ENCODE peak calls at places on chromosomes 4 and X, in five cellular contexts. T is left kidney, Q is B cell, J is NCI-H1092 treated with DMSO at 0.1 percent for 48 hours, V is astrocyte of the spinal cord. K is an unnamed sample.

GRCh38 chr4:109009909-109010308 is 247.1 kb upstream of the ETNPPL start:
- DNase-seq in Q (no peak), T (peak), J (no peak), V (no peak), K (no peak)

GRCh38 chr4:24476209-24476781 is 108.1 kb downstream of the DHX15 start:
- DNase-seq in J (no peak), Q (peak), V (no peak), T (peak), K (no peak)

GRCh38 chr4:138910914-138911336 is 104.7 kb upstream of the NOCT start:
- DNase-seq in V (peak), J (peak), Q (no peak), T (peak), K (peak)

GRCh38 chr4:43008793-43009192 is 116.3 kb downstream of the GRXCR1 start:
- DNase-seq in V (no peak), Q (no peak), T (no peak), J (no peak), K (no peak)

GRCh38 chr4:57652765-57653164 is 542.6 kb upstream of the IGFBP7 start:
- DNase-seq in Q (no peak), V (no peak), J (no peak), T (no peak), K (no peak)

GRCh38 chr4:45036677-45037076 is 310.3 kb upstream of the GNPDA2 start:
- DNase-seq in T (no peak), V (no peak), Q (no peak), J (no peak), K (peak)

GRCh38 chr4:152160236-152160800 is 375.6 kb downstream of the FBXW7 start:
- DNase-seq in Q (no peak), J (no peak), T (no peak), V (no peak), K (no peak)

GRCh38 chrX:101595739-101596419 is 21.9 kb downstream of the ARMCX6 start:
- DNase-seq in J (peak), T (peak), V (peak), Q (peak), K (peak)

GRCh38 chrX:55867254-55867653 is 149.7 kb downstream of the RRAGB start:
- DNase-seq in J (no peak), V (peak), T (no peak), Q (no peak), K (no peak)

GRCh38 chr4:56668267-56668666 is 12.8 kb downstream of the HOPX start:
- DNase-seq in Q (no peak), V (no peak), J (no peak), T (no peak), K (no peak)

GRCh38 chr4:172751550-172751949 is 417.1 kb upstream of the GALNT7 start:
- DNase-seq in J (no peak), V (no peak), Q (no peak), T (no peak), K (no peak)

GRCh38 chrX:119760026-119760902 is 1.9 kb downstream of the SOWAHD start:
- DNase-seq in Q (peak), J (no peak), V (no peak), T (no peak), K (no peak)